ENCODE peak calls at places on chromosomes 16 and 17, in four cellular contexts. O, J, K and E are unnamed samples.

GRCh38 chr16:89489731-89490385 is 503 bp downstream of the ANKRD11 start:
- DNase-seq in O (no peak), J (peak), K (no peak), E (no peak)

GRCh38 chr17:30599424-30600061 is 122.3 kb downstream of the GOSR1 start:
- DNase-seq in O (no peak), J (peak), K (peak), E (no peak)

GRCh38 chr17:79800325-79801155 is 3.7 kb upstream of the CBX8 start:
- DNase-seq in O (no peak), J (peak), K (peak), E (peak)

GRCh38 chr17:56521439-56522141 is 71.9 kb upstream of the NOG start:
- DNase-seq in O (no peak), J (no peak), K (no peak), E (no peak)

GRCh38 chr17:7356072-7356549 is 1.2 kb downstream of the TMEM95 start:
- DNase-seq in O (peak), J (peak), K (peak), E (peak)

GRCh38 chr16:20899503-20900298 is 457 bp downstream of the DCUN1D3 start:
- DNase-seq in O (peak), J (no peak), K (peak), E (no peak)

GRCh38 chr17:44409309-44410028 is 20.0 kb upstream of the ITGA2B start:
- DNase-seq in O (no peak), J (no peak), K (no peak), E (no peak)

GRCh38 chr16:734981-735881 is 5.6 kb downstream of the CIAO3 start:
- DNase-seq in O (no peak), J (no peak), K (no peak), E (no peak)

GRCh38 chr16:12898556-12898955 is 2.8 kb upstream of the SHISA9 start:
- DNase-seq in O (no peak), J (no peak), K (no peak), E (no peak)
- TF ChIP-seq CTCF in O (no peak), J (no peak), K (no peak), E (no peak)

DNA sequence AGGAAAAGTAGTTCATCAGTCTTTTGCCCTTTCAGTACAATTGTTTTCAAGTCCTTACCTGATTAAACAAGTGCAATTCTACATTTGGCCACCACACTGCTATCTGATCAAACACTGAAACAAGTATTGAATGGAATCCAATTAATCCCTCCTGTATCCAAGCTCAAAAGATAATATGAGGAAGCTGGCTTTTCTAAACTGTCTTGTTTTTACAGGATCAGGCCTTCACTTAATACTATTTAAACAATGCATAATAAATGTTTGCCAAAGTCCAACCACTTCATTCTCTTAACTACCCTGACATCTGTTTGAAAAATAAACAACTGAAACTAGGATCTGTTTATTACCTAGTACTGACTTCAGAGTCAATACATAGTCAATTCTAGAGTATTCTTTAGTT is 131.6 kb downstream of the MRTFB start:
- DNase-seq in O (no peak), J (no peak), K (no peak), E (no peak)
- TF ChIP-seq CTCF in O (no peak), J (peak), K (peak), E (no peak)

DNA sequence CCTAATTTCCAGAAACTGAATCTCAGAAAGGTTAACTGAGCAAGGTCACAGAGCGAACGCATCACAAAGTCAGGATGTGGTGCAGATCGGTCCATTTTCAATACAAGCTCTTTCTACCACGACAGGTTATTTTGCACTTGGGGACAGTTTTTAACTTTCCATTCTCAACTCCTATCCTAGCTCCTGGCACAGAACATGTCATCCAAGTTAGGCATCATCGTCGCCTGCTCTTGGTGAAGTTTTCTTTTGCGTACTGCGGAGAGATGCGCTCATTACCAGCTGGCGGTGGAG is 15.5 kb upstream of the ERN1 start:
- DNase-seq in O (no peak), J (no peak), K (no peak), E (no peak)
- TF ChIP-seq CTCF in O (no peak), J (no peak), K (no peak), E (no peak)

DNA sequence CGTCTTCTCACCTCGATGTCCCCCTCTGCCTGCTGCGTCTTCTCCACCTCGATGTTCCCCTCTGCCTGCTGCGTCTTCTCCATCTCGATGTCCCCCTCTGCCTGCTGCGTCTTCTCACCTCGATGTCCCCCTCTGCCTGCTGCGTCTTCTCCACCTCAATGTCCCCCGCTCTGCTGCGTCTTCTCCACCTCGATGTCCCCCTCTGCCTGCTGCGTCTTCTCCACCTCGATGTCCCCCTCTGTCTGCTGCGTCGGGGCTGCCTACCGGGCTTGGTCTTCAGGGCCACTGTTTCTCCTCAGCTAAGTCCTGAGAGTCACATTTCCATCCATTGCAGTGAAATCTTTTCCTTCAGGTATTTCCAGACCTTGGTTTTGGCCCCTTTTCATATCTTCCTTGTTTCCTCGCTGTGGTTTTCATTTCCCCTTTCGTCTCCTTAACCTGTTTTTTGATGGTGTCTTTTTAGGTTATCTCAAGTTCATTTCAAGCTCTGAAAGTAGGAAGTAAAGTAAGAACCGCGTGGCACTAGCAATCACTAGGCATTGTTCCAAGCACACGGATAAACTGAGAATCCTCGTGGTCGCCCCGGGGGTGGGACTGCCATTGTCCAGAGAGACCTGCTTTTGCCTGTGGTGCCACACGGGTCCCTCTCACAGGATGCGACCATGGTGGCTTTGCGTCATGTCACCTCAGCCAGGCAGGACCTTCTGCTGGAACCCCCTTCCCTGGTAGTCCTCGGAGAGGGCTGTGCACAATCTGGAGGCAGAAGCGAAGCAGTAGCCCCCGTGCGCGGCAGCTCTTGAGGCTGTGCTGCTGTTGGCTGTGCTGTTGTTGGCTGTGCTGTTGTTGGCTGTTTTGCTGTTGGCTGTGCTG is 9.5 kb upstream of the ZNF750 start:
- DNase-seq in O (no peak), J (no peak), K (no peak), E (no peak)
- TF ChIP-seq CTCF in O (no peak), J (no peak), K (no peak), E (no peak)